ENCODE peak calls at places on chromosomes 6 and 20, in nine cellular contexts. W is adrenal gland, N is HCT116, R is esophagus muscularis mucosa, K is prostate gland, T is Peyer's patch, L is A549, X is heart left ventricle, I is transverse colon. Y is an unnamed sample.
A peak's percentile ranks its signal among the peaks of the same experiment; 100 is the strongest.

GRCh38 chr6:43481591-43482242 is 4.3 kb downstream of the TJAP1 start:
- DNase-seq in W (no peak), N (peak; percentile 44), R (no peak), K (no peak), T (no peak), L (no peak), X (no peak), I (no peak), Y (no peak)

GRCh38 chr20:49230021-49230420 is 10.8 kb downstream of the DDX27 start:
- DNase-seq in W (no peak), N (no peak), R (no peak), K (no peak), T (no peak), L (no peak), X (no peak), I (no peak), Y (no peak)

GRCh38 chr20:12058201-12058600 is 140.5 kb downstream of the BTBD3 start:
- DNase-seq in W (no peak), N (no peak), R (no peak), K (no peak), T (no peak), L (no peak), X (no peak), I (no peak), Y (no peak)

GRCh38 chr6:17938885-17939284 is 48.5 kb downstream of the KIF13A start:
- DNase-seq in W (no peak), N (no peak), R (no peak), K (no peak), T (no peak), L (no peak), X (no peak), I (no peak), Y (no peak)

GRCh38 chr6:52394251-52394666 is 25.9 kb upstream of the EFHC1 start:
- DNase-seq in W (no peak), N (no peak), R (no peak), K (no peak), T (no peak), L (no peak), X (no peak), I (no peak), Y (no peak)

GRCh38 chr6:147922764-147923163 is 414.3 kb downstream of the SAMD5 start:
- DNase-seq in W (no peak), N (no peak), R (no peak), K (no peak), T (no peak), L (no peak), X (no peak), I (no peak), Y (no peak)

GRCh38 chr20:610130-611046 is at the start of gene TCF15:
- DNase-seq in W (no peak), N (no peak), R (no peak), K (no peak), T (no peak), L (no peak), X (peak; percentile 80), I (no peak), Y (no peak)

GRCh38 chr6:155782739-155783459 is 327.3 kb upstream of the NOX3 start:
- DNase-seq in W (no peak), N (no peak), R (no peak), K (no peak), T (no peak), L (no peak), X (no peak), I (no peak), Y (no peak)

GRCh38 chr6:53924821-53925422 is 130.1 kb downstream of the LRRC1 start:
- DNase-seq in W (no peak), N (no peak), R (no peak), K (no peak), T (no peak), L (no peak), X (no peak), I (no peak), Y (no peak)

GRCh38 chr6:53928641-53929339 is 134.0 kb downstream of the LRRC1 start:
- DNase-seq in W (no peak), N (peak; percentile 18), R (no peak), K (no peak), T (no peak), L (no peak), X (no peak), I (no peak), Y (no peak)

GRCh38 chr6:53925891-53926290 is 131.1 kb downstream of the LRRC1 start:
- DNase-seq in W (no peak), N (no peak), R (no peak), K (no peak), T (no peak), L (no peak), X (no peak), I (no peak), Y (no peak)

GRCh38 chr6:53924277-53924676 is 129.5 kb downstream of the LRRC1 start:
- DNase-seq in W (no peak), N (no peak), R (no peak), K (no peak), T (no peak), L (no peak), X (no peak), I (no peak), Y (no peak)

DNA sequence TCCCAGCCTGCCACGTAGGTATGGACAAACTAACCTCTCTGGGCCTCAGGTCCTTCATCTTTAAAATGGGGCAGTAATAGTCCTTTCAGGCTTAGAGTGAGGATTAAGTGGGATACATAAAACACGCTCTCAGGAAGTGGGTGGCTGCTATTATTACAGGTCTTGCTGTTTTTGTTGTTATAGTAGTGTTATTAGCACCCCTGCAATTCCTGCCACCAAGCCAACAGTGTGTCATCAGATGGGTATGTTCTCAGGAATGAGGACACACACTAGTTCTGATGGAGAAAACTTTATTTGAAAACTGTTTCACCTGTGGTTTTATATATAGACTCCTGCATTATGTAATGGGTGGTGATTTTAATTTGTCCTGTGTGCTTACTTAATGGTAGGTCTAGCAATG is 131.7 kb downstream of the LRRC1 start:
- DNase-seq in W (no peak), N (peak; percentile 21), R (no peak), K (no peak), T (no peak), L (no peak), X (no peak), I (no peak), Y (no peak)
- H3K27ac ChIP-seq in W (no peak overlapping the region), N (peak overlapping the region; percentile 71), R (no peak overlapping the region), K (no peak overlapping the region), T (no peak overlapping the region), L (no peak overlapping the region), X (peak overlapping the region; percentile 67), I (peak overlapping the region; percentile 23), Y (no peak overlapping the region)

GRCh38 chr6:106731144-106731842 is 101.9 kb downstream of the QRSL1 start:
- DNase-seq in W (peak; percentile 24), N (no peak), R (no peak), K (no peak), T (no peak), L (peak; percentile 64), X (no peak), I (peak; percentile 71), Y (no peak)
- TF ChIP-seq POLR2A in W (no peak), N (no peak), R (no peak), K (no peak), T (no peak), L (no peak), X (no peak), I (no peak), Y (no peak)

GRCh38 chr6:95574811-95575210 is 2.5 kb upstream of the MANEA start:
- DNase-seq in W (no peak), N (no peak), R (no peak), K (peak; percentile 10), T (no peak), L (no peak), X (no peak), I (no peak), Y (no peak)

GRCh38 chr6:95577317-95578105 is at the start of gene MANEA:
- DNase-seq in W (peak; percentile 82), N (peak; percentile 57), R (peak; percentile 97), K (peak; percentile 56), T (peak; percentile 90), L (peak; percentile 79), X (peak; percentile 87), I (peak; percentile 81), Y (peak; percentile 67)

GRCh38 chr6:95578106-95578410 is 723 bp downstream of the MANEA start:
- DNase-seq in W (no peak), N (no peak), R (no peak), K (no peak), T (no peak), L (no peak), X (no peak), I (no peak), Y (no peak)

GRCh38 chr6:95576621-95577316 is 566 bp upstream of the MANEA start:
- DNase-seq in W (no peak), N (no peak), R (no peak), K (no peak), T (no peak), L (no peak), X (no peak), I (no peak), Y (no peak)

DNA sequence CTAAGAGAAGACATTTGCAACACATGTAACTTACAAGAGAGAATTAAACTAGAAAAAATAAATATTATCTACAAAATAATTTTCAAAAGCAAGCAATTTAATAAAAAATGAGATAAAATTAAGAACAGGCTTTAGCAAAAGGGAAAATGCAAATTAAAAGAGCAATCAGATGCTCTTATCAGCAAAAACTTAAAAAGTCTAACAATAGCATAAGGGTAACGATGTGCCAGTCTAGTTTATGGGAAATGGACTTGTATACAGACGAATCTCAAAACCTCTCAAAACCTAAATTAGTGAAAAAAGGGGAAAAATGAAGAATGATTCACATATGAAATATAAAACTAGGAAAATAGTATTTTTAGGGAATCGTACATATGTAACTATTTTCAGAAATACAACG is 1.1 kb upstream of the MANEA start:
- DNase-seq in W (no peak), N (no peak), R (no peak), K (no peak), T (no peak), L (no peak), X (no peak), I (no peak), Y (no peak)
- H3K4me1 ChIP-seq in W (peaks cover 26% of the 10 kb centered on the region), N (peaks cover 17% of the 10 kb centered on the region), R (peaks cover 34% of the 10 kb centered on the region), K (peaks cover 3% of the 10 kb centered on the region), T (peaks cover 18% of the 10 kb centered on the region), L (peaks cover 12% of the 10 kb centered on the region), X (peaks cover 15% of the 10 kb centered on the region), I (peaks cover 19% of the 10 kb centered on the region), Y (peaks cover 31% of the 10 kb centered on the region)

GRCh38 chr6:126175251-126175650 is 164.7 kb upstream of the CENPW start:
- DNase-seq in W (no peak), N (no peak), R (no peak), K (no peak), T (no peak), L (no peak), X (no peak), I (no peak), Y (no peak)

GRCh38 chr6:126180585-126180984 is 159.3 kb upstream of the CENPW start:
- DNase-seq in W (no peak), N (peak; percentile 89), R (no peak), K (no peak), T (no peak), L (peak; percentile 63), X (no peak), I (no peak), Y (peak; percentile 55)

GRCh38 chr6:126172151-126172550 is 167.8 kb upstream of the CENPW start:
- DNase-seq in W (no peak), N (no peak), R (no peak), K (no peak), T (no peak), L (no peak), X (no peak), I (no peak), Y (no peak)

GRCh38 chr6:126174697-126175096 is 165.2 kb upstream of the CENPW start:
- DNase-seq in W (no peak), N (no peak), R (no peak), K (no peak), T (no peak), L (no peak), X (no peak), I (no peak), Y (no peak)

DNA sequence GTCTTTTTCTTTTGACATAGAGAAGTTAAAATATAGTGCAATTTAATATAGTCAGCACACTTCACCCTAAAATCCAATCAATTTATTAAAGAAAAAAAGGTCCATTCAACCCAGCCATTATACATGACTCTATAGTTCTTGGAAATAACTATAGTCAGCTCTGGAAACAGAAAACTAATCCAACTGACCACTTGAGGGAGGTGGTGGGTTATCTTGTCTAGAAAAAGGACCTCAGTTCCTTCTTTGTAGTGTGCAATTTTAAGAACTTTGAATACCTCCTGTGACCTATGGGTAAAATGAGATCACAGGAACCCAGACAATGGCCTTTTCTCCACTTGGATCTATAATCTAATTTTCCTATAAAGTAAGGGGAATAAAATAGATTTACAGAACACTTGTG is 163.6 kb upstream of the CENPW start:
- DNase-seq in W (no peak), N (no peak), R (no peak), K (no peak), T (no peak), L (peak; percentile 34), X (no peak), I (no peak), Y (no peak)
- H3K27ac ChIP-seq in W (no peak overlapping the region), N (no peak overlapping the region), R (no peak overlapping the region), K (no peak overlapping the region), T (no peak overlapping the region), L (no peak overlapping the region), X (no peak overlapping the region), I (no peak overlapping the region), Y (no peak overlapping the region)